ENCODE peak calls at places on chromosomes 2 and 18, in seven cellular contexts. V is psoas muscle; W is colonic mucosa; G is CD8-positive, alpha-beta T cell; B is A549; U is prostate gland; N is body of pancreas. C is an unnamed sample.

GRCh38 chr2:134657650-134658250 is 61.0 kb downstream of the TMEM163 start:
- DNase-seq in V (no peak), W (no peak), G (no peak), B (no peak), U (no peak), N (no peak), C (no peak)

GRCh38 chr2:85257359-85258193 is 70.2 kb downstream of the TGOLN2 start:
- DNase-seq in V (no peak), W (no peak), G (no peak), B (no peak), U (no peak), N (no peak), C (no peak)

GRCh38 chr18:54769526-54770464 is 58.5 kb upstream of the RAB27B start:
- DNase-seq in V (no peak), W (no peak), G (no peak), B (no peak), U (no peak), N (no peak), C (no peak)

GRCh38 chr2:159968282-159968900 is 94.0 kb downstream of the PLA2R1 start:
- DNase-seq in V (no peak), W (peak; percentile 25), G (no peak), B (peak; percentile 18), U (no peak), N (no peak), C (peak; percentile 1)

GRCh38 chr2:2763351-2763997 is 432.4 kb upstream of the MYT1L start:
- DNase-seq in V (no peak), W (no peak), G (no peak), B (no peak), U (no peak), N (no peak), C (no peak)

GRCh38 chr2:48713647-48714046 is 41.9 kb downstream of the LHCGR start:
- DNase-seq in V (no peak), W (no peak), G (no peak), B (no peak), U (no peak), N (no peak), C (no peak)

GRCh38 chr2:229920011-229920781 is 1.6 kb downstream of the TRIP12 start:
- DNase-seq in V (no peak), W (peak; percentile 35), G (peak; percentile 19), B (no peak), U (peak; percentile 31), N (no peak), C (peak; percentile 59)

GRCh38 chr2:241358470-241358869 is 2.4 kb downstream of the FARP2 start:
- DNase-seq in V (no peak), W (no peak), G (no peak), B (no peak), U (no peak), N (no peak), C (no peak)

GRCh38 chr2:33620-34019 is 12.7 kb downstream of the FAM110C start:
- DNase-seq in V (no peak), W (peak; percentile 75), G (no peak), B (no peak), U (peak; percentile 76), N (peak; percentile 30), C (no peak)

GRCh38 chr18:68024716-68025115 is 508.2 kb upstream of the DSEL start:
- DNase-seq in V (no peak), W (no peak), G (no peak), B (no peak), U (no peak), N (no peak), C (no peak)

GRCh38 chr2:85744771-85745601 is 8.8 kb upstream of the ATOH8 start:
- DNase-seq in V (peak; percentile 87), W (no peak), G (no peak), B (no peak), U (no peak), N (no peak), C (no peak)

GRCh38 chr2:194382221-194382620 is 1274.8 kb upstream of the SLC39A10 start:
- DNase-seq in V (no peak), W (no peak), G (no peak), B (no peak), U (no peak), N (no peak), C (no peak)

GRCh38 chr2:152186257-152186656 is 10.7 kb upstream of the STAM2 start:
- DNase-seq in V (no peak), W (no peak), G (no peak), B (no peak), U (no peak), N (no peak), C (no peak)

GRCh38 chr18:48915621-48916425 is 34.9 kb downstream of the SMAD7 start:
- DNase-seq in V (no peak), W (no peak), G (no peak), B (no peak), U (no peak), N (no peak), C (no peak)

GRCh38 chr2:64524604-64525322 is 635 bp downstream of the AFTPH start:
- DNase-seq in V (no peak), W (peak; percentile 59), G (no peak), B (peak; percentile 26), U (peak; percentile 22), N (peak; percentile 41), C (no peak)

GRCh38 chr2:38524580-38524979 is 78.1 kb downstream of the HNRNPLL start:
- DNase-seq in V (no peak), W (no peak), G (no peak), B (no peak), U (no peak), N (no peak), C (no peak)

GRCh38 chr2:126344498-126344897 is 311.5 kb upstream of the GYPC start:
- DNase-seq in V (no peak), W (no peak), G (no peak), B (no peak), U (no peak), N (no peak), C (no peak)

GRCh38 chr2:46805401-46805951 is 110.1 kb downstream of the MCFD2 start:
- DNase-seq in V (no peak), W (peak; percentile 9), G (no peak), B (no peak), U (no peak), N (no peak), C (no peak)

GRCh38 chr2:147649963-147650362 is 194.9 kb upstream of the ACVR2A start:
- DNase-seq in V (no peak), W (no peak), G (no peak), B (no peak), U (no peak), N (no peak), C (no peak)

GRCh38 chr2:169765523-169765922 is 31.9 kb downstream of the KLHL23 start:
- DNase-seq in V (no peak), W (no peak), G (no peak), B (no peak), U (no peak), N (no peak), C (no peak)

GRCh38 chr2:170243118-170243837 is 65.3 kb downstream of the MYO3B start:
- DNase-seq in V (no peak), W (no peak), G (no peak), B (no peak), U (no peak), N (no peak), C (no peak)

GRCh38 chr2:68827681-68828080 is 43.5 kb downstream of the BMP10 start:
- DNase-seq in V (no peak), W (no peak), G (no peak), B (no peak), U (no peak), N (no peak), C (no peak)
- H3K4me1 ChIP-seq in V (peaks cover 28% of the 10 kb centered on the region), W (peaks cover 8% of the 10 kb centered on the region), G (peaks cover 47% of the 10 kb centered on the region), B (peaks cover 29% of the 10 kb centered on the region), U (peaks cover 4% of the 10 kb centered on the region), N (peaks cover 31% of the 10 kb centered on the region), C (peaks cover 47% of the 10 kb centered on the region)

GRCh38 chr2:27209621-27210401 is 2.0 kb upstream of the ATRAID start:
- DNase-seq in V (no peak), W (peak; percentile 34), G (no peak), B (no peak), U (no peak), N (no peak), C (no peak)
- H3K27ac ChIP-seq in V (no peak overlapping the region), W (peak overlapping the region; percentile 12), G (no peak overlapping the region), B (no peak overlapping the region), U (no peak overlapping the region), N (no peak overlapping the region), C (no peak overlapping the region)

GRCh38 chr18:75130591-75131274 is 78.2 kb downstream of the PTGR3 start:
- DNase-seq in V (no peak), W (peak; percentile 13), G (no peak), B (no peak), U (no peak), N (no peak), C (no peak)
- H3K4me3 ChIP-seq in V (peak overlapping the region; percentile 35), W (no peak overlapping the region), G (no peak overlapping the region), B (no peak overlapping the region), U (no peak overlapping the region), N (no peak overlapping the region), C (no peak overlapping the region)

GRCh38 chr18:58784601-58785137 is 80.0 kb upstream of the ZNF532 start:
- DNase-seq in V (no peak), W (no peak), G (no peak), B (peak; percentile 50), U (no peak), N (no peak), C (no peak)

GRCh38 chr18:58787750-58788149 is 76.9 kb upstream of the ZNF532 start:
- DNase-seq in V (no peak), W (no peak), G (no peak), B (no peak), U (no peak), N (no peak), C (no peak)

GRCh38 chr18:58785870-58786269 is 78.8 kb upstream of the ZNF532 start:
- DNase-seq in V (no peak), W (no peak), G (no peak), B (no peak), U (peak; percentile 34), N (no peak), C (no peak)

GRCh38 chr18:58788470-58788869 is 76.2 kb upstream of the ZNF532 start:
- DNase-seq in V (no peak), W (no peak), G (no peak), B (no peak), U (no peak), N (no peak), C (no peak)

GRCh38 chr18:58785171-58785805 is 79.4 kb upstream of the ZNF532 start:
- DNase-seq in V (no peak), W (peak; percentile 53), G (no peak), B (peak; percentile 61), U (peak; percentile 92), N (no peak), C (no peak)
- H3K4me1 ChIP-seq in V (peaks cover 32% of the 10 kb centered on the region), W (no peaks in the 10 kb centered on the region), G (no peaks in the 10 kb centered on the region), B (peaks cover 69% of the 10 kb centered on the region), U (peaks cover 30% of the 10 kb centered on the region), N (peaks cover 13% of the 10 kb centered on the region), C (no peaks in the 10 kb centered on the region)

DNA sequence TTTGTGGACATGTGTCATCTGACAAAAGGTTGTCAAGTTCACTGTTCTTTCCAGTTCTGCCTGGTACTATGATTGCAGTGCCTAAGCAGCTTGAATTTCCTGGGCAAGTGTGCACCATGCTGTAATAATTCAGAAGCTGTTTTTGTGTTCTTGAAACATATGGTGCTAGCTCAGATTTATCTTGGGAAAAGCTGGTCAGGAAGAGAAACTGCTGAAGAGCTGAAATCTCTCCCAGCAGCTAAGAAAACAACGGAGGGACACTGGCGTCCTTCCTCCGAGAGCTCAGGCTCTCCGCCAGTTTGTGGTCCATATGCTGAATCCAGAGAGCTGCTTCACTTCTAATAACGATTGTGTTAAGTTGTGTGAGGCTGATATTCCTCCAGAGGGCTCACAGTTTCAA is 642.0 kb downstream of the DPP10 start:
- DNase-seq in V (no peak), W (no peak), G (no peak), B (no peak), U (no peak), N (no peak), C (no peak)
- H3K27ac ChIP-seq in V (no peak overlapping the region), W (no peak overlapping the region), G (no peak overlapping the region), B (no peak overlapping the region), U (no peak overlapping the region), N (no peak overlapping the region), C (no peak overlapping the region)

C was measured in naive thymus-derived CD4-positive, alpha-beta T cell.